ENCODE peak calls at places on chromosomes 12 and 14, in six cellular contexts. Q is hepatocyte, L is gastrocnemius medialis, D is astrocyte of the spinal cord, V is fibroblast of the aortic adventitia, J is neural progenitor cell. H is an unnamed sample.

GRCh38 chr12:128685903-128686475 is 137.8 kb downstream of the SLC15A4 start:
- DNase-seq in D (no peak), V (no peak), Q (no peak), L (no peak), J (no peak), H (no peak)

GRCh38 chr12:101698782-101699347 is 1.4 kb downstream of the CHPT1 start:
- DNase-seq in Q (no peak), L (no peak), J (no peak), D (peak; percentile 29), V (peak; percentile 25), H (peak; percentile 51)

GRCh38 chr12:26465419-26466097 is 270.2 kb downstream of the SSPN start:
- DNase-seq in L (no peak), V (peak; percentile 7), D (no peak), J (peak; percentile 10), Q (no peak), H (no peak)

GRCh38 chr12:51589557-51590176 is 1.4 kb upstream of the SCN8A start:
- DNase-seq in D (no peak), J (no peak), V (no peak), Q (no peak), L (no peak), H (no peak)

GRCh38 chr12:68871899-68872298 is 61.1 kb downstream of the CPM start:
- DNase-seq in D (peak; percentile 26), J (peak; percentile 33), Q (no peak), L (no peak), V (peak; percentile 46), H (no peak)

GRCh38 chr12:60819794-60820193 is 1224.0 kb downstream of the SLC16A7 start:
- DNase-seq in J (no peak), Q (no peak), D (no peak), V (no peak), L (no peak), H (no peak)

GRCh38 chr14:50967104-50967503 is 22.8 kb upstream of the PYGL start:
- DNase-seq in Q (no peak), D (no peak), J (no peak), L (no peak), V (peak; percentile 49), H (no peak)

GRCh38 chr12:82326905-82327503 is 31.2 kb downstream of the CCDC59 start:
- DNase-seq in Q (peak; percentile 52), D (peak; percentile 46), V (peak; percentile 59), J (peak; percentile 40), L (no peak), H (peak; percentile 31)

GRCh38 chr12:123058471-123058870 is 78.0 kb downstream of the ARL6IP4 start:
- DNase-seq in D (no peak), L (no peak), V (no peak), J (no peak), Q (no peak), H (no peak)

GRCh38 chr14:50835280-50835679 is 4.3 kb upstream of the NIN start:
- DNase-seq in L (no peak), Q (no peak), V (peak; percentile 44), J (no peak), D (no peak), H (no peak)

DNA sequence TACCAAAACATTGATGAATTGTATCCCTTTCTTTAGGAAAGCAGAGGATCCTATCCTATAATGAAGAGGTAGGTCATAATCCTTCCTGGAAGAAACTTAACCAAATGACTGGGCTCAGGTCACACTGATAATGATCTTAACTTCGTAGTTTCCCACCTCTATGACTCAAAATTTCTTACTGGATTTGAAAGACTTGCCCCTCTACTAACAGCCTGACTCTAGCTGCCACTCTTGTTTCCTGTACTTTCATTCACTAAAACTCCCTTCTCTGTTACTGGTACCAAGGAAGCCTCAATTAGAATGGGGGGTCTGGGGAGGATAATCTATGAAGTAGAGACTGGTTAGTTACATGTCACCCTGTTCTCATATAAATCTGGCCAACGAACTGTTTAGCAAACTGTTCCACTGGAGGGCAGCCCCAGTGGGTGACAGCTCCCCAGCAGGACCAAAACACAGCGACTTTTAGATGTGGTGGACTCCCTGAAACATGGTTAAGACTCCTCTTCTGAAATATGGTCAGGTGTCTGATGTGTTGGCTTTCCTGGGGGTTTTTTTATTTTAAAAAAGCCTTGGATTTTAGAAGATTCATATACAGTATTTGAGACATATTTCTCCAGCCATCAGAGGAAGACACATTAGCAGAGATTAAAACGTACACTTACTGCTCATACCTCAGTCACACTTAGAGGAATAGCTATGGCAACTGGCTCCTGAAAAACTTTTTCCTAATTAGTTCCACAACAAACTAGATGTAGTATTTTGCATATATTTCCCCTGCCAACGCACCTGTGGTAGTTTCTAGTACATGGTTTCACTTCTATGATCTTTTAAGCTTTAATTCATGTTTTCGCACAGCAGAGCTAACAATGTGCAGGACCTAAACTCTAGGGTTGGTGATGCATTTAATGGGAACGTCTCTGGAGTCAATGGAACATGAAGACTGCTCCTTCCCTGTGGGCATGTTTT is 72.3 kb downstream of the ACADS start:
- DNase-seq in D (no peak), L (no peak), V (no peak), J (no peak), Q (no peak), H (no peak)
- H3K4me3 ChIP-seq in D (no peak overlapping the region), L (no peak overlapping the region), V (no peak overlapping the region), J (no peak overlapping the region), Q (no peak overlapping the region), H (no peak overlapping the region)

GRCh38 chr12:124537525-124538193 is 29.8 kb downstream of the NCOR2 start:
- DNase-seq in V (no peak), J (no peak), D (no peak), Q (no peak), L (no peak), H (no peak)

GRCh38 chr12:124538194-124539082 is 29.0 kb downstream of the NCOR2 start:
- DNase-seq in J (no peak), Q (no peak), V (no peak), D (no peak), L (no peak), H (no peak)

GRCh38 chr12:124536613-124537012 is 30.8 kb downstream of the NCOR2 start:
- DNase-seq in D (peak; percentile 59), V (peak; percentile 41), Q (no peak), J (no peak), L (no peak), H (no peak)

GRCh38 chr12:124542021-124542941 is 25.1 kb downstream of the NCOR2 start:
- DNase-seq in L (no peak), D (no peak), J (no peak), V (no peak), Q (no peak), H (no peak)

DNA sequence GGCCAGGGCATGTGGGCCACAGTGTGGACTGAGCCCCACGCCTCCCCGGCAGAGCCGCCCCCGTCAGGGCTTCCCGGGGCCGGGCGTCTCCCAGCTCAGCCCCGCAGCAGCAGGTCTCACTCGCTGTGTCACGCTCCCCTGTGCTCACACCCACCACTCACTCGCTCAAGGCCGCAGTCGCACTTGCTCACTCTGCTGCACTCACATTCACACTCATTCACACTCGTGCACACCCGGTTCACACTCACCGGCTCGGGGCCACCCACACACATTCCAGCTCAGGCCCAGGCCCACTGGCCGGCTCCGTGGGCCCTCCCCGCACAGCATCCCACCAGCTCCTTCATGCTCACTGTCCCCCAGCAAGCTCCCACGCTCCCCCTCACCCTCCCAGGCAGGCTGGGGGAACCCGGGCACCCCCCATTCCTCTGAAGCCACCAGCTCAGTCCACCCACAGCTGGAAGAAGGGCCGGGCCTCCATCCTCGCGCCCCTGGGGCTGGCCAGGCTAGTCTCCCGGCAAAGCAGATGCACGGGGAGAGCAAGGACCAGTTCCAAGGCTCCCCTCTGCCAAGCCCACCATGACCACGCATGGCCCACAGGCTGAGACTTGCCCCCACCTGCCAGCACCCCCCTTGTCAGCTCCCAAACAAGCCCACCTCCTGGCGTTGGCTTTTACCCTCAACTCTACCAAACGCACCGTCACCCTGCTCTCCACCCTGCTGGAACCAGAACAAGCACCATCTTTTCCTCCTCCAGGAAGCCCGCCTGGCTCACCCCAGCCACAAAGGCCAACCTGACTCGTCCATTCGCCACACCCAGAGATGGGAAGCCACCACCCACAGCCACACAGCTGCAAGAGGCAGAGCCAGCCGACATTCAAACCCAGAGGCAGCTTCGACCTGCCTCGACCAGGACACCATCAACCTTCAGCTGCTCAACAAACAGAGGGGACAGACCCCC is 28.0 kb downstream of the NCOR2 start:
- DNase-seq in Q (no peak), L (no peak), J (no peak), V (no peak), D (no peak), H (no peak)
- TF ChIP-seq CTCF in Q (no peak), L (no peak), J (no peak), V (no peak), D (no peak), H (no peak)

DNA sequence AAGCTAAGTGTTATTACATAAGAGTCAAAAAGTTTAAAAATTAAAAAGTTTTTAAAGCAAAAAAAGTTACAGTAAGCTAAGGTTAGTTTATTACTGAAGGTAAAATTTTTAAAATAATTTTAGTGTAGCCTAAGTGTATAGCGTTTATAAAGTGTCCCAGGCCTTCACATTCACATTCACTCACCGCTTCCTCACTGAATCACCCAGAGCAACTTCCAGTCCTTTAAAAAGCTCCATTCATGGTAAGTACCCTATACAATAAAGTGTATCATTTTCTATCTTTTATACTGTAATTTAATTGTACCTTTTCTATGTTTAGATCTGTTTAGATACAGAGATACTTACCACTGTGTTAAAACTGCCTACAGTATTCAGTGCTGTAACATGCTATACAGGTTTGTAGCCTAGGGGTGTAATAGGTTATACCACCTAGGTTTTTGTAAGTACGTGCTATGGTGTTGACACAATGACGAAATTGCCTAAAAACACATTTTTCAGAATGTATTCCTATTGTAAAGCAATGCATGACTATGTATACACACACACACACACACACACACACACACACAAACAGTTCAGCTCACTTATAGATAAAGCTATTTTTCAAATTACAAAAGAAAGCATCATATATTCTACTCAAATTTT is 3.7 kb downstream of the CLEC14A start:
- DNase-seq in V (no peak), L (no peak), D (no peak), J (no peak), Q (no peak), H (no peak)
- H3K4me3 ChIP-seq in V (no peak overlapping the region), L (peak overlapping the region; percentile 60), D (no peak overlapping the region), J (no peak overlapping the region), Q (no peak overlapping the region), H (no peak overlapping the region)

DNA sequence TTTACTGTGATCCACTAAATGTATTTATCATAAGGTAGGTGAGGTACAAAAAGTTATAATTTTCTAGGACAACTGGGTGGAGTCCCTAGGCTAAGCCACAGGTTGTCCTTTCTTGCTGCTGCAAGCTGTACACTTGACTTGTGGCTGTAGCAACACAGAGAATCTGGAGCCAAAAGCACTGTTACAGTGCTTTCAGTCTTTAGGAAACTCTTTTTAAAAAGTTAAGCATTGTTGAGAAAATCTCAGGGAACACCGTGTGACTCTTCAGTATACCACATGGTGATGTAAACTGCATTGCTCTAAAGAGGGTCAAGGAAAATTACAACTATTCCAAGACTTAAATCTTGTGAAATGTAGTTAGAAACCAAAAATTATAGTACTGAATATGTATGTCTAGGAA is 11.4 kb downstream of the SLC15A5 start:
- DNase-seq in D (no peak), L (no peak), J (no peak), V (no peak), Q (no peak), H (no peak)
- TF ChIP-seq CTCF in D (no peak), L (no peak), J (no peak), V (no peak), Q (no peak), H (no peak)

DNA sequence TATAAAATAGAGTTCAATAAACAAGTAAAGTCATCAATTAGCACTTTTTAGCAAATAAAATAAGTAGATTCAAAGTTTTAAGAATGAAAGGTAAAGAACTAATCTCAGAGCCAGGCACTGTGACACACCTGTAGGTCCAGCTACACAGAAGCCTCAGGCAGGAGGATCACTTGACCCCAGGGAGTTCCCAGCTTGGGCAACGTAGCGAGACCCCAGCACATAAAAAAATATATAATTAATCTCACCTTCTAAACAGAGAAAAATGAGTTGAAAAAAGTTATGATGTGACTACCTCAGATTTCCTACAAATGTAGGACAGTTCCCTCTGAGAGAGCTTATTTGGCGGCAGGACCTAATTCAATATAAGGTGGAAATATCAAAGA is 19.3 kb downstream of the DAD1 start:
- DNase-seq in J (no peak), Q (no peak), L (no peak), V (no peak), D (no peak), H (no peak)
- H3K4me3 ChIP-seq in J (no peak overlapping the region), Q (no peak overlapping the region), L (no peak overlapping the region), V (no peak overlapping the region), D (no peak overlapping the region), H (no peak overlapping the region)

GRCh38 chr14:47744155-47744554 is 68.8 kb upstream of the MDGA2 start:
- DNase-seq in D (no peak), V (no peak), L (no peak), J (no peak), Q (no peak), H (no peak)
- TF ChIP-seq CTCF in D (no peak), V (no peak), L (no peak), J (no peak), Q (no peak), H (no peak)